ENCODE peak calls at places on chromosomes 1 and 21, in seven cellular contexts. A is left lung; X is GM23338; Z is CD8-positive, alpha-beta T cell; H is mammary epithelial cell; J is CD8-positive, alpha-beta memory T cell; G is fibroblast of lung. O is an unnamed sample.
A peak's percentile ranks its signal among the peaks of the same experiment; 100 is the strongest.

GRCh38 chr1:184828369-184828717 is 73.7 kb upstream of the EDEM3 start:
- DNase-seq in A (no peak), X (no peak), Z (no peak), H (no peak), J (no peak), G (no peak), O (no peak)

GRCh38 chr1:67441183-67441582 is 11.0 kb upstream of the SERBP1 start:
- DNase-seq in A (peak; percentile 46), X (no peak), Z (no peak), H (no peak), J (no peak), G (peak; percentile 73), O (peak; percentile 53)

GRCh38 chr1:46317323-46317722 is 13.8 kb downstream of the UQCRH start:
- DNase-seq in A (no peak), X (no peak), Z (no peak), H (no peak), J (no peak), G (no peak), O (no peak)

GRCh38 chr21:46100426-46100825 is 2.5 kb downstream of the COL6A2 start:
- DNase-seq in A (no peak), X (no peak), Z (no peak), H (no peak), J (no peak), G (peak; percentile 76), O (peak; percentile 5)

GRCh38 chr1:61692155-61692783 is 32.7 kb downstream of the TM2D1 start:
- DNase-seq in A (no peak), X (no peak), Z (no peak), H (peak; percentile 14), J (no peak), G (peak; percentile 66), O (no peak)

GRCh38 chr1:233627376-233627775 is 13.5 kb downstream of the KCNK1 start:
- DNase-seq in A (no peak), X (no peak), Z (no peak), H (peak; percentile 22), J (no peak), G (no peak), O (no peak)

GRCh38 chr1:201710632-201711031 is 118.3 kb upstream of the IPO9 start:
- DNase-seq in A (no peak), X (no peak), Z (no peak), H (peak; percentile 23), J (no peak), G (no peak), O (no peak)

GRCh38 chr1:22935450-22935849 is 37.2 kb downstream of the LACTBL1 start:
- DNase-seq in A (no peak), X (no peak), Z (no peak), H (no peak), J (no peak), G (no peak), O (no peak)

GRCh38 chr1:11729498-11730428 is 6.2 kb upstream of the AGTRAP start:
- DNase-seq in A (no peak), X (no peak), Z (no peak), H (no peak), J (no peak), G (no peak), O (peak; percentile 38)

GRCh38 chr1:94884101-94884875 is 42.6 kb downstream of the CNN3 start:
- DNase-seq in A (peak; percentile 43), X (peak; percentile 87), Z (no peak), H (peak; percentile 43), J (no peak), G (peak; percentile 67), O (peak; percentile 75)

GRCh38 chr1:185862235-185862634 is 128.0 kb downstream of the HMCN1 start:
- DNase-seq in A (no peak), X (no peak), Z (no peak), H (no peak), J (no peak), G (peak; percentile 27), O (peak; percentile 15)
- H3K4me1 ChIP-seq in A (peaks cover 2% of the 10 kb centered on the region), X (peaks cover 19% of the 10 kb centered on the region), Z (no peaks in the 10 kb centered on the region), H (peaks cover 16% of the 10 kb centered on the region), J (no peaks in the 10 kb centered on the region), G (no peaks in the 10 kb centered on the region), O (no peaks in the 10 kb centered on the region)

GRCh38 chr21:34201441-34201838 is 128.1 kb downstream of the MRPS6 start:
- DNase-seq in A (no peak), X (no peak), Z (no peak), H (no peak), J (no peak), G (no peak), O (no peak)
- H3K4me3 ChIP-seq in A (peak overlapping the region; percentile 28), X (peak overlapping the region; percentile 52), Z (peak overlapping the region; percentile 56), H (peak overlapping the region; percentile 20), J (peak overlapping the region; percentile 65), G (peak overlapping the region; percentile 37), O (peak overlapping the region; percentile 12)

GRCh38 chr1:7560128-7560527 is 211.0 kb upstream of the VAMP3 start:
- DNase-seq in A (no peak), X (no peak), Z (no peak), H (no peak), J (no peak), G (no peak), O (no peak)

GRCh38 chr1:7561331-7561921 is 209.7 kb upstream of the VAMP3 start:
- DNase-seq in A (no peak), X (peak; percentile 80), Z (no peak), H (no peak), J (no peak), G (no peak), O (no peak)

GRCh38 chr1:7561936-7562728 is 209.0 kb upstream of the VAMP3 start:
- DNase-seq in A (no peak), X (no peak), Z (no peak), H (no peak), J (no peak), G (no peak), O (no peak)

GRCh38 chr1:7558921-7559869 is 211.9 kb upstream of the VAMP3 start:
- DNase-seq in A (no peak), X (no peak), Z (no peak), H (no peak), J (no peak), G (no peak), O (no peak)

DNA sequence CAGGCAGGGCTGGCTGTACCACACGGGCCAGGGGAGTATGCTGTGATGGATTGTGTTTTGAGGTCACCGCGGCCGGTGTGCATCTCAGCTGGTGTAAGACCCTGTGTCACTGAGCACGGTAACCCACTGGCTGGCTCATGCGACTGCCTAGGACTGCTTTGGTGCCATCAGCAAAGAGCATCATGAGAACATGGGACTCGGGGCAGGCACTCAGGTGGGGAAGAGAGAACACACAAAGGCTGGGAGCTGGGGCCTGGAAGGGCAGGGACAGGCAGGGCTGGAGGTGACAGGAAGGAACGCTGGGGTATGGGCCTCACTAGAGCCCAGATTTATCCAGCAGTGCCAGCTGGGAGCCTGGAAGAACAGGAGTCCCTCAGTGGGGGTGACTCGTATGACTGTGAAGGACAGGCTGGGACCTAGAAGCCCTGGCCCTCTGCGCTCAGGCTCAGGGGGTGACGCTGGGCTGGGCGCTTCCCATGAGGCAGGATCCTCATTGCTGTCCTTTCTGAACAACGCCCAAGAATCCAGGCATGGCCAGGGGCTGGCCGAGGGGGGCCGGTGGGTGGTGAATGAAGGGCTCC is 210.4 kb upstream of the VAMP3 start:
- DNase-seq in A (no peak), X (no peak), Z (no peak), H (no peak), J (no peak), G (no peak), O (no peak)
- H3K4me1 ChIP-seq in A (no peaks in the 10 kb centered on the region), X (no peaks in the 10 kb centered on the region), Z (no peaks in the 10 kb centered on the region), H (peaks cover 5% of the 10 kb centered on the region), J (no peaks in the 10 kb centered on the region), G (no peaks in the 10 kb centered on the region), O (peaks cover 8% of the 10 kb centered on the region)

DNA sequence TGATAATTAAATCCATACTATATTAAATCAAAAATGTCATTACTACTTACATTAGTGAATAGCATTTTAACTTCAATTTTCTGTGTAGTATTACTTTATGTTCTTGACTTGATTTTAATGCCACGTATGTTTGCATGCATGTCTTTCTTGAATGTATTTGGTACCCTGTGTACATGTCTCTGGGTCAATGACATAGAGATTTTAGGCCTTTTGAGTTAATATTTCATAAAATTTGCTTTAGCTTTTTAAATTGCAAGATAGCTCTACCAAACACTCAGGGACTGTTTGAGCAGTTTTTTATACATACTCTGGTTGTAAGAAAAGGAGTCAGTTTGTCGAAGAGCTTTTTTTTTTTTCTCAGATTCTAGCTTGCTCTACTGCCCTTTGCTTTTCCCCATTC is 1.5 kb downstream of the MLLT11 start:
- DNase-seq in A (no peak), X (no peak), Z (no peak), H (no peak), J (no peak), G (no peak), O (no peak)
- H3K4me3 ChIP-seq in A (no peak overlapping the region), X (peak overlapping the region; percentile 72), Z (no peak overlapping the region), H (peak overlapping the region; percentile 25), J (no peak overlapping the region), G (peak overlapping the region; percentile 82), O (peak overlapping the region; percentile 99)